ENCODE peak calls at places on chromosome 3, in four cellular contexts. U, K, D and M are unnamed samples.

GRCh38 chr3:46667657-46668056 is 25.8 kb downstream of the ALS2CL start:
- DNase-seq in U (no peak), K (no peak), D (no peak), M (no peak)

GRCh38 chr3:153026026-153026425 is 136.0 kb upstream of the RAP2B start:
- DNase-seq in K (no peak), D (no peak), U (no peak), M (peak)

GRCh38 chr3:110550511-110550910 is 521.1 kb upstream of the NECTIN3 start:
- DNase-seq in K (no peak), U (no peak), D (no peak), M (no peak)

GRCh38 chr3:128282392-128283196 is 129.3 kb downstream of the EEFSEC start:
- DNase-seq in U (no peak), D (no peak), K (no peak), M (no peak)

GRCh38 chr3:193563429-193563828 is 8.7 kb upstream of the ATP13A4 start:
- DNase-seq in K (no peak), D (no peak), U (no peak), M (no peak)

GRCh38 chr3:172516318-172517214 is 6.7 kb downstream of the TNFSF10 start:
- DNase-seq in D (no peak), U (no peak), K (no peak), M (peak)

GRCh38 chr3:127457746-127458145 is 132.8 kb downstream of the TPRA1 start:
- DNase-seq in U (no peak), K (no peak), D (no peak), M (no peak)

GRCh38 chr3:36461588-36461987 is 81.3 kb downstream of the STAC start:
- DNase-seq in U (no peak), K (no peak), D (no peak), M (no peak)

GRCh38 chr3:29301332-29302011 is 20.6 kb downstream of the RBMS3 start:
- DNase-seq in K (no peak), D (no peak), U (no peak), M (no peak)

GRCh38 chr3:186385856-186386602 is 24.0 kb upstream of the DGKG start:
- DNase-seq in D (no peak), U (peak), K (no peak), M (no peak)

GRCh38 chr3:30245805-30246622 is 360.4 kb upstream of the TGFBR2 start:
- DNase-seq in K (no peak), D (no peak), U (no peak), M (no peak)

GRCh38 chr3:193775421-193776077 is 182.5 kb downstream of the OPA1 start:
- DNase-seq in K (no peak), D (no peak), U (no peak), M (no peak)

GRCh38 chr3:142628806-142629205 is 32.6 kb downstream of the PLS1 start:
- DNase-seq in K (no peak), U (no peak), D (no peak), M (no peak)